ENCODE peak calls at places on chromosomes 5 and 9, in seven cellular contexts. J is MM.1S, M is neural progenitor cell, B is GM23338, S is GM23248, N is hepatocyte, D is HCT116. U is an unnamed sample.

GRCh38 chr5:172637122-172637580 is 3.9 kb upstream of the NEURL1B start:
- DNase-seq in J (no peak), M (no peak), B (no peak), S (no peak), N (no peak), D (no peak), U (no peak)

GRCh38 chr9:18606281-18606680 is 132.3 kb downstream of the ADAMTSL1 start:
- DNase-seq in J (no peak), M (no peak), B (no peak), S (peak), N (no peak), D (no peak), U (no peak)

GRCh38 chr5:109692011-109692410 is 2.3 kb downstream of the MAN2A1 start:
- DNase-seq in J (peak), M (peak), B (no peak), S (peak), N (no peak), D (no peak), U (peak)

GRCh38 chr9:100324594-100325200 is 28.0 kb downstream of the TEX10 start:
- DNase-seq in J (peak), M (peak), B (peak), S (peak), N (peak), D (peak), U (peak)

GRCh38 chr5:80487829-80488708 is at the start of gene FAM151B:
- DNase-seq in J (peak), M (peak), B (peak), S (peak), N (peak), D (peak), U (peak)

GRCh38 chr5:156331845-156332244 is 4.9 kb downstream of the SGCD start:
- DNase-seq in J (no peak), M (no peak), B (no peak), S (no peak), N (no peak), D (no peak), U (no peak)

GRCh38 chr9:110141118-110141797 is 66.7 kb downstream of the C9orf152 start:
- DNase-seq in J (no peak), M (no peak), B (no peak), S (peak), N (no peak), D (no peak), U (peak)

GRCh38 chr9:6997330-6997729 is 239.6 kb downstream of the KDM4C start:
- DNase-seq in J (no peak), M (no peak), B (no peak), S (peak), N (no peak), D (no peak), U (no peak)

GRCh38 chr5:127369772-127370171 is 79.2 kb downstream of the MEGF10 start:
- DNase-seq in J (no peak), M (no peak), B (no peak), S (no peak), N (no peak), D (no peak), U (no peak)

GRCh38 chr9:87883990-87884389 is 1.3 kb downstream of the SPATA31E1 start:
- DNase-seq in J (no peak), M (peak), B (peak), S (no peak), N (no peak), D (no peak), U (no peak)

GRCh38 chr5:72951850-72952468 is 3.9 kb upstream of the FCHO2 start:
- DNase-seq in J (no peak), M (no peak), B (no peak), S (peak), N (no peak), D (peak), U (peak)

GRCh38 chr9:95116002-95116819 is 201.3 kb downstream of the FANCC start:
- DNase-seq in J (no peak), M (peak), B (peak), S (no peak), N (no peak), D (no peak), U (peak)

GRCh38 chr9:127714916-127715442 is 484 bp downstream of the PTRH1 start:
- DNase-seq in J (peak), M (peak), B (peak), S (peak), N (peak), D (no peak), U (no peak)

GRCh38 chr5:9546973-9547947 is 1.4 kb upstream of the SEMA5A start:
- DNase-seq in J (no peak), M (peak), B (peak), S (peak), N (peak), D (no peak), U (no peak)

GRCh38 chr9:122016789-122017188 is 76.3 kb downstream of the TTLL11 start:
- DNase-seq in J (no peak), M (no peak), B (peak), S (no peak), N (no peak), D (no peak), U (no peak)

GRCh38 chr5:127396490-127397155 is 106.0 kb downstream of the MEGF10 start:
- DNase-seq in J (no peak), M (peak), B (peak), S (no peak), N (no peak), D (no peak), U (no peak)

GRCh38 chr5:139833525-139833924 is 37.9 kb downstream of the PSD2 start:
- DNase-seq in J (no peak), M (no peak), B (no peak), S (no peak), N (no peak), D (no peak), U (no peak)

GRCh38 chr5:6373081-6373846 is 5.1 kb downstream of the MED10 start:
- DNase-seq in J (no peak), M (no peak), B (no peak), S (no peak), N (no peak), D (no peak), U (no peak)

GRCh38 chr5:1661311-1661710 is 137.6 kb upstream of the LPCAT1 start:
- DNase-seq in J (no peak), M (no peak), B (no peak), S (no peak), N (peak), D (no peak), U (no peak)

GRCh38 chr5:142922223-142922952 is 152.2 kb downstream of the ARHGAP26 start:
- DNase-seq in J (peak), M (peak), B (peak), S (peak), N (peak), D (no peak), U (peak)

GRCh38 chr5:135944967-135945560 is 9.7 kb downstream of the LECT2 start:
- DNase-seq in J (peak), M (peak), B (peak), S (peak), N (peak), D (peak), U (peak)

GRCh38 chr5:141681695-141682641 is at the start of gene ARAP3:
- DNase-seq in J (no peak), M (peak), B (peak), S (peak), N (peak), D (peak), U (peak)

GRCh38 chr9:28051559-28051958 is 478.3 kb upstream of the C9orf72 start:
- DNase-seq in J (no peak), M (no peak), B (no peak), S (peak), N (no peak), D (no peak), U (no peak)

GRCh38 chr5:107286447-107287098 is 384.2 kb downstream of the EFNA5 start:
- DNase-seq in J (no peak), M (no peak), B (no peak), S (no peak), N (no peak), D (no peak), U (no peak)

GRCh38 chr5:10611290-10611689 is 47.4 kb downstream of the ANKRD33B start:
- DNase-seq in J (no peak), M (no peak), B (no peak), S (no peak), N (no peak), D (no peak), U (no peak)

GRCh38 chr5:170312666-170313065 is 15.1 kb upstream of the LCP2 start:
- DNase-seq in J (no peak), M (no peak), B (no peak), S (peak), N (peak), D (no peak), U (no peak)

GRCh38 chr5:88687253-88687955 is 195.6 kb downstream of the MEF2C start:
- DNase-seq in J (no peak), M (no peak), B (peak), S (no peak), N (no peak), D (no peak), U (no peak)
- TF ChIP-seq EZH2 in J (no peak), M (no peak), B (peak), S (peak), N (peak), D (no peak), U (no peak)

DNA sequence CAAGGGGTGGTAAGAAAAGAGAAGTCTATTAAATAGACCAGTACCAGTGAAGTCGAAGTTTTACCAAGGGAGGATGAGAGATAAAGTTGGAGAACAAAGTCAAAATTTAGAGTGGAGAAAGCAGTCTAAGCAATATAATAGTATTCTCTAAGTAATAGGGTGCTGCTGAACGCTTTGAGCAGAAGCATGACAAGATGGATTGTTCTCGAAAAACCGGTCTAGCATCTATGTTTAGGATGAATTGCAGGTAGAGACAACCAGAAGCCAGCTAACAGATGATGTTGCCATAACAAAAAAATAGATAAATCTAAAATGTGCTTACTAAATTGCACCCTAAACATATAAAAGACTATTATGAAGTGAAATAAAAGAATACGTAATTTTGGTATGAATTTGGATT is 237.0 kb downstream of the PRELID2 start:
- DNase-seq in J (no peak), M (no peak), B (no peak), S (no peak), N (peak), D (no peak), U (no peak)
- TF ChIP-seq EZH2phosphoT487 in J (no peak), M (no peak), B (no peak), S (no peak), N (no peak), D (no peak), U (no peak)

DNA sequence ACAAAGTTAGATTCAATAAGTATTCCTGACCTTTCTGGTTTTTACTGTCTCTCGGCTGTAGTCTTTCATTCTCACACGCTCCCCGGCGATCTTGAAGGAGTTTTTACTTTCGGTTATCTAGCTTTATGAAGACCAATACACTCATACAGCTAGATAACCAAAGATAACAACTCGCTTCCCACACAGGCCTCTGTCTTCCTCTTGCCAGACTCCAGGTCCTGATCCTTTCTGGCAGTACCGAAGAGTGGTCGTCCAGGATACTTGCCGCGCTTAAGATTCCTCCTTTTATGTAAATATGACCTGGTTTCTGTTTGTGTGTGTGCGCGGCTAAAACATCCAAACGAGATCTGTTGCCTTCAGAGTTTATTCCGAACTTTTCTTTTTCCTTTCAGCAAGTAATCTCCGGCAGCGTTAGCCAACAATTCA is 216.2 kb downstream of the MEF2C start:
- DNase-seq in J (peak), M (peak), B (peak), S (peak), N (no peak), D (no peak), U (peak)
- TF ChIP-seq EZH2 in J (no peak), M (peak), B (no peak), S (no peak), N (peak), D (no peak), U (no peak)

GRCh38 chr9:17219261-17219660 is 84.4 kb downstream of the CNTLN start:
- DNase-seq in J (no peak), M (no peak), B (no peak), S (peak), N (no peak), D (no peak), U (peak)

DNA sequence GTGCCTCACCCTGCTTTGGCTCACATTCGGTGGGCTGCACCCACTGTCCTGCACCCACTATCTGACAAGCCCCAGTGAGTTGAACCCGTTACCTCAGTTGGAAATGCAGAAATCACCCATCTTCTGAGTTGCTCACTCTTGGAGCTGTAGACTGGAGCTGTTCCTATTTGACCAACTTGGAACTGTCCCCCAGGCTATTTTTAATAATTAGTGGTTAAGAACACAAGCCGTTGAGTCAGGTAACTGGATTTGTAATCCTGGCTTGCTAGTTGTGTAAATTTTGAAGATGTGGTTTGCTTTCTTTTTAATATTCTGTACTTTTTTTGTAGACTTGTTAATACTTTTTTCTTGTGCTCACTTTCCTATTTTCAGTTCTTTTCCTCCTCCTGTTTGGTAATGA is 81.2 kb downstream of the CNTLN start:
- DNase-seq in J (no peak), M (no peak), B (no peak), S (peak), N (no peak), D (no peak), U (peak)
- TF ChIP-seq EZH2phosphoT487 in J (no peak), M (no peak), B (no peak), S (no peak), N (no peak), D (no peak), U (no peak)

DNA sequence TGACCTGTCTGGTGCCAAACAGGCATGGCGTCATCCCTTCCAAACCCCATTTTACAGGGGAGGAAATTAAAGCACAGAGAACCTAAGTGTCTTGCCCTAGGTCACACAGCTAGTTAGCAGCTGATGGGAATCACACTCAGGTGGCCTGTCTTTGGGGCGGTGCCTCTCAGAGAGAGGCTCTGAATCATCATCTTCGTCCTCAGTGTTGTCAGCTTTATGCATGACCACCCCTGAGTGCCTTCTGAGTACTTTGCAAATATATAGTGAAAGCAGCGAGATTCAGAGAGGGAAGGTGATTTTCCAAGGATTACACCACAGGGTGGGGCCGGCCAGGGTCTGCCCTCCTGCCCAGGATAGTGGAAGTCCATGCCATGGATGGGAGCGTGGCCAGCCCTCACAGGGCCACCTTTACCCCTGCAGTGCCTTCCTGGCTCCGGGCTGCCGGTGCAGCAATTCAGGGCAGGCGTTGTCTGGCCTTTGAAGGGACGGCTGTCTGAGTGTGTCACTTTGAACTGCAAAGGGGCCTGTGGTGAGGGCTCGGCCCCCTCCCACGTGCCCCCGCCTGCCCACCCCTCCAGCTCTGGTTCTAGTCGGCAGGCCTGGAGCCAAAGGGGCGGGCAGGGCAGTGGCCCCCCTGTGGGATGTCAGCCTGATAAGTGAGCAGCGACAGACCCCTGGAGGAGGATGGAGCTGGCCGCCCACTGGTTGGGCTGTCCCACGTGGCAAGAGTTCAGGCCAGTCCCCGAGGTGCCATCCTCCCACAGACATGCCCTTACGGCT is 16.9 kb downstream of the LMX1B start:
- DNase-seq in J (no peak), M (no peak), B (no peak), S (no peak), N (no peak), D (no peak), U (peak)
- TF ChIP-seq EZH2 in J (no peak), M (peak), B (no peak), S (no peak), N (no peak), D (no peak), U (no peak)

GRCh38 chr9:5393497-5393896 is 44.2 kb downstream of the PLGRKT start:
- DNase-seq in J (no peak), M (no peak), B (no peak), S (no peak), N (no peak), D (no peak), U (no peak)

GRCh38 chr9:5389109-5389732 is 48.5 kb downstream of the PLGRKT start:
- DNase-seq in J (peak), M (no peak), B (no peak), S (peak), N (no peak), D (no peak), U (peak)

GRCh38 chr9:5384436-5384835 is 44.8 kb upstream of the RLN1 start:
- DNase-seq in J (no peak), M (no peak), B (no peak), S (no peak), N (no peak), D (no peak), U (no peak)

GRCh38 chr9:5392285-5392684 is 45.4 kb downstream of the PLGRKT start:
- DNase-seq in J (no peak), M (no peak), B (no peak), S (peak), N (no peak), D (no peak), U (no peak)

DNA sequence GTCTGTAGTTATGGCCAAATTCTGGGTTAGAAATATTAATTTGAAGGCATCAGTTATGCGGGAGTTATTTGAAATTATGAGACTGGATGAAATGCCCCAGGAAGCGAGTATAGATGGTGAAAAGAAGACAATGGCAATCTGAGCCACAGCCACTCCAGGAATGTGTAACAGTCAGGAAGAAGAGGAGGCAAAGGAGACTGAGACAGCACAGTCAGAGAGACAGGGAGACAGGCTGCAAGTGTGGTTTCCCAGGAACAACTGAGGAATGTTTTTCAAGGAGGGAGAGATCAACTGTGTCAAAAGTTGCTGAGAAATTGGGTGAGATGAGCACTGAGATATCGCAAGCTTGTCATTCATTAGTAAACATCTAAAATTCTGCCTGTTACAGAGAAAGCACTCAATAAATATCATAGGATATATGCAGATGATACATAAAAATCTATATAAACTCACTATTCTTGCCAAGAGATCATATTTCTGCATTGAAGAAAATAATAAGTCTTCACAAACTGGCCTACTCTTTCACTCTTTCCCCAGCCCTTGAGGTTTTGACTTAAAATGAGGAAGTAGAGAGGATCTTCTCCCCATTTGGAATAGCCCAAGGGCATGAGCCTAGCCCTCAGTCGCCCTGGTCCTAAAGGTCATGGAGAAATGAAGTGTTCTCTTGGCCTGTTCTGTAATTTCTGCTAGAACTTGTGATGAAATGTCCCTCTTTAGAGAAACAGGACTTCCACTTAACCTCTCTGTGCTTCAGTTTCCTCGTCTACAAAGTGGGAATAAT is 48.5 kb upstream of the RLN1 start:
- DNase-seq in J (no peak), M (no peak), B (peak), S (peak), N (no peak), D (no peak), U (no peak)
- TF ChIP-seq EZH2phosphoT487 in J (no peak), M (no peak), B (no peak), S (no peak), N (no peak), D (no peak), U (no peak)

GRCh38 chr5:55220433-55221185 is 6.5 kb downstream of the MCIDAS start:
- DNase-seq in J (no peak), M (peak), B (peak), S (peak), N (peak), D (no peak), U (no peak)

GRCh38 chr5:55223219-55223987 is 3.7 kb downstream of the MCIDAS start:
- DNase-seq in J (no peak), M (peak), B (peak), S (no peak), N (peak), D (no peak), U (no peak)

GRCh38 chr5:55222819-55223124 is 4.3 kb downstream of the MCIDAS start:
- DNase-seq in J (no peak), M (no peak), B (no peak), S (no peak), N (no peak), D (no peak), U (no peak)

GRCh38 chr5:55223988-55224240 is 3.2 kb downstream of the MCIDAS start:
- DNase-seq in J (no peak), M (no peak), B (peak), S (no peak), N (no peak), D (no peak), U (no peak)

GRCh38 chr5:55222061-55222818 is 4.9 kb downstream of the MCIDAS start:
- DNase-seq in J (no peak), M (peak), B (peak), S (no peak), N (no peak), D (no peak), U (no peak)
- TF ChIP-seq EZH2 in J (no peak), M (peak), B (peak), S (no peak), N (no peak), D (no peak), U (no peak)

DNA sequence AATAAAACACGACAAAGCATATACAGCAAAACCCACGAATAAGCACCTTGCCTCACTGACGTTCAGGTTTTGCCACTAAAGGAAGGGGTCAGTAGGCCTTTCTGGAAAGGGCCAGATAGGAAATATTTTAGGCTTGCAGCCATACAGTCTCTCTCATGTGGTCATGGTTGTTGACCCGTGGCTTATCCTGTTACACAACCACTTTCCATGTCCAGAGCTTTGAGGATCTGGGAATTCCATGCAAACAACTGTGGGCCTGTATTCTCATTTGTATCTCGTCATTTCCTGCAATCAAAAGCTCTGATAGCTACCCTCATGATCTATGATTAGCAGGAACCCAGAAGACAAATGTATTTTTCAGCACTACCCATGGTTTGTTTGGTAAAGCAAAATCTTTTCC is 108.3 kb downstream of the DRD1 start:
- DNase-seq in J (no peak), M (no peak), B (no peak), S (no peak), N (no peak), D (no peak), U (no peak)
- TF ChIP-seq EZH2phosphoT487 in J (no peak), M (no peak), B (no peak), S (no peak), N (no peak), D (no peak), U (no peak)